ENCODE peak calls at places on chromosome 11, in nine cellular contexts. C, V, G, U, T, S, O, X and N are unnamed samples.

GRCh38 chr11:130668751-130669150 is 220.3 kb downstream of the ADAMTS15 start:
- DNase-seq in V (no peak), S (no peak), G (no peak), U (no peak), T (no peak), X (no peak), C (no peak), O (no peak), N (no peak)

GRCh38 chr11:134158023-134158422 is 65.7 kb downstream of the NCAPD3 start:
- DNase-seq in V (no peak), G (no peak), S (no peak), X (no peak), O (no peak), U (no peak), T (no peak), C (no peak), N (no peak)

GRCh38 chr11:87097582-87097981 is 59.8 kb downstream of the TMEM135 start:
- DNase-seq in U (peak; percentile 51), X (no peak), T (no peak), S (peak; percentile 49), V (no peak), G (peak; percentile 26), O (peak; percentile 42), C (peak; percentile 50), N (peak; percentile 32)

GRCh38 chr11:6610591-6610990 is 1.4 kb downstream of the TAF10 start:
- DNase-seq in X (no peak), V (no peak), G (no peak), C (no peak), U (no peak), O (no peak), S (no peak), T (peak; percentile 80), N (no peak)

GRCh38 chr11:114120606-114121005 is 61.1 kb downstream of the ZBTB16 start:
- DNase-seq in O (no peak), S (no peak), V (no peak), X (no peak), U (no peak), T (no peak), C (no peak), G (no peak), N (no peak)

GRCh38 chr11:13685461-13686108 is 17.1 kb downstream of the FAR1 start:
- DNase-seq in U (no peak), S (no peak), G (no peak), T (no peak), O (no peak), X (no peak), V (no peak), C (peak; percentile 52), N (no peak)

GRCh38 chr11:134558258-134558835 is 146.3 kb upstream of the B3GAT1 start:
- DNase-seq in U (no peak), G (no peak), S (no peak), V (no peak), T (no peak), O (no peak), X (no peak), C (no peak), N (no peak)

GRCh38 chr11:104705475-104706195 is 192.6 kb downstream of the CASP12 start:
- DNase-seq in T (peak; percentile 74), O (no peak), S (peak; percentile 7), U (peak; percentile 5), G (peak; percentile 27), X (no peak), V (no peak), C (peak; percentile 57), N (peak; percentile 30)

GRCh38 chr11:130847517-130847916 is 68.8 kb downstream of the SNX19 start:
- DNase-seq in G (no peak), U (peak; percentile 92), O (no peak), T (no peak), S (no peak), X (peak; percentile 54), C (peak; percentile 75), V (no peak), N (no peak)

GRCh38 chr11:130719516-130719915 is 196.8 kb downstream of the SNX19 start:
- DNase-seq in U (no peak), V (no peak), S (no peak), X (no peak), O (no peak), G (no peak), T (no peak), C (peak; percentile 73), N (no peak)

GRCh38 chr11:111352935-111353695 is 26.0 kb downstream of the POU2AF1 start:
- DNase-seq in O (no peak), V (no peak), U (no peak), G (no peak), S (no peak), C (no peak), X (no peak), T (no peak), N (no peak)

DNA sequence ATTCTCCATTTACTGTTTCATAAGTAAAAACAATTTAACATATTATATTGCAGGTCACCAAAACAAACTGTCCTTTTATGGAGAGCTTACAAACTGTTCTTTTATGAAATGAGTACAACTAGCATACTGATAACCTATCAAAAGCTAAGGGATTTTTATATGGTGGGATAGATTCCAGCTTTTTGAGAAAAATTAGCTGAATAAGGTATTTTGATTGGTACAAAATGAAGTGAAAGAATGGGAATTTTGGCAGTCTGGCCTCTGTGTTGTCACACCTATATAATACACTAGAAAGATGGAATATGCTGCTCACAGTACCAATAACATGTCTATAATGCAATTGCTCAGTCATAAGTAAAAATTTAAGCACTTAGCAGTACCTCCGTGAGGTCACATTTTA is 11.4 kb downstream of the TRAF6 start:
- DNase-seq in U (no peak), C (no peak), O (no peak), G (no peak), T (no peak), X (no peak), V (no peak), S (no peak), N (no peak)
- TF ChIP-seq CTCF in U (no peak), C (no peak), O (no peak), G (no peak), T (no peak), X (no peak), V (no peak), S (no peak), N (no peak)

GRCh38 chr11:100865443-100865842 is 178.4 kb downstream of the ARHGAP42 start:
- DNase-seq in U (no peak), C (no peak), T (no peak), X (no peak), V (no peak), S (no peak), O (no peak), G (no peak), N (no peak)
- TF ChIP-seq CTCF in U (no peak), C (no peak), T (no peak), X (no peak), V (no peak), S (no peak), O (no peak), G (no peak), N (no peak)

GRCh38 chr11:43931717-43932039 is 10.8 kb upstream of the C11orf96 start:
- DNase-seq in T (no peak), X (no peak), C (no peak), G (no peak), V (no peak), S (no peak), O (no peak), U (no peak), N (no peak)

GRCh38 chr11:43935131-43935979 is 7.1 kb upstream of the C11orf96 start:
- DNase-seq in V (no peak), U (no peak), C (no peak), G (no peak), S (no peak), X (no peak), O (no peak), T (no peak), N (no peak)

GRCh38 chr11:43934359-43935130 is 7.9 kb upstream of the C11orf96 start:
- DNase-seq in X (no peak), U (no peak), S (no peak), C (no peak), V (no peak), O (no peak), G (no peak), T (no peak), N (no peak)

GRCh38 chr11:43933226-43933607 is 9.2 kb upstream of the C11orf96 start:
- DNase-seq in T (no peak), U (no peak), V (no peak), S (no peak), X (no peak), C (no peak), G (no peak), O (no peak), N (no peak)

DNA sequence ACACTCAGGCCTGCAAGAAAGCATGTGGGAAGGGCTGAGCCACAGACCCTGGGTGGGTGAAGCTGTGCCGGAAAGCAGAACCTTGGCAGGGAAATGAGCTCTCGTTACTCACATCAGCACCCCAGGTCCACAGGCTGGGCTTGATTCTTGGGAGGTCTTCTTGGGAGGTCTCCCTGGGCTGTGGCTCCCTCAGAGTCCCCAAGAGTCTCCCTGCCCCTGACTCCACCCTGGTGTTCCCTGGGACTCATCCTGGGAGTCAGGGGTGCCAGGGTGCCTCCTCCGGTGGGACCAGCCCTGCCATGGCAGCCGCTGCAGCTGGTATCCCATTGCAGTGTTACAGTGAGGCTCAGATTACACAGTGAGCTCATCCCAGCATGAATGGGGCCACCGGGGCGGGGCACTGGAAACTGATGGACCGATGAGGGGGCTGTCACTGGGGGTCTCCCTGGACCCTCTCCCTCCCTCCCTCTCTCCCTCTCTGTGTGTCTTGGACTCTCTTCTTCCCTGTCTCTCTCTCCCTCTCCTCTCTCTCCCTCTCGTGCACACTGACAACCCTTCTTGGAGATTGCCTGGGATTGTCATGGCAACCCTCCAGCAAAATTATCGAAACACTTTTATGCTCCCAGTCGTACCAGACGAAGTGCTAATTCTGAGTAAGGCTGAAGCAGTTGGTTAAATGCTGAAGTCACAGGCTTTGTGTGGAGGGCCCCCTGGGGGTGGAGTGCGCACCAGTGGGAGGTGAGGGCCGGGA is 8.7 kb upstream of the C11orf96 start:
- DNase-seq in S (no peak), V (no peak), T (no peak), X (no peak), C (peak; percentile 63), U (no peak), G (no peak), O (no peak), N (no peak)
- TF ChIP-seq CTCF in S (no peak), V (no peak), T (no peak), X (no peak), C (peak; percentile 20), U (no peak), G (no peak), O (peak; percentile 6), N (no peak)

GRCh38 chr11:112719736-112720525 is 241.3 kb upstream of the NCAM1 start:
- DNase-seq in X (no peak), C (peak; percentile 2), V (no peak), U (no peak), T (no peak), S (no peak), G (no peak), O (no peak), N (no peak)

GRCh38 chr11:112718483-112718882 is 242.7 kb upstream of the NCAM1 start:
- DNase-seq in O (no peak), S (no peak), G (no peak), T (no peak), C (no peak), V (no peak), U (no peak), X (no peak), N (no peak)

DNA sequence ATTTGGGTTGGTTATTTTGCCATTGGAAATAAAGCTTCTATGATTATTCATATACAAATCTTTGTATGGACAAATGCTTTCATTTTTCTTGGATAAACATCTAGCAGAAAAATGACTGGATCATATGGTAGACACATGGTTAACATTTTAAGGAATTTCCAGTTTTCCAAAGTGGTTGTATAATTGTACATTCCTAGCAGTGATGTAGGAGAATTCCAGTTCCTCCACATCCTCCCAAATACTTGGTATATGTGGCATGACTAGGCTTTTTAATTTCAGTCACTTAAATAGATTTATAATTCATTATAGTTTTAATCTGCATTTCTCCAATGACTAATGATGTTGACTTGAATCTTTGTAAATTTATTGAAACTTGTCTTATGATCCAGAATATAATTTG is 246.1 kb upstream of the NCAM1 start:
- DNase-seq in S (no peak), T (no peak), G (no peak), O (no peak), U (no peak), V (no peak), X (no peak), C (no peak), N (no peak)
- TF ChIP-seq CTCF in S (no peak), T (no peak), G (no peak), O (no peak), U (no peak), V (no peak), X (no peak), C (no peak), N (no peak)